ENCODE peak calls at places on chromosomes 13 and 19, in four cellular contexts. One of them, this sample, is unnamed.

GRCh38 chr19:34461375-34462100 is 20.0 kb upstream of the WTIP start:
- DNase-seq in stimulated activated CD4-positive, alpha-beta T cell treated with anti-CD3 and anti-CD28 coated beads, Interleukin-4, amount 100 ng/mL, for 48 hours: no peak
- DNase-seq in lung: no peak
- DNase-seq in heart left ventricle: no peak
- DNase-seq in this sample: no peak

GRCh38 chr19:51810228-51810627 is 15.3 kb downstream of the FPR3 start:
- DNase-seq in lung: no peak
- DNase-seq in heart left ventricle: no peak
- DNase-seq in stimulated activated CD4-positive, alpha-beta T cell treated with anti-CD3 and anti-CD28 coated beads, Interleukin-4, amount 100 ng/mL, for 48 hours: no peak
- DNase-seq in this sample: no peak

GRCh38 chr19:40862785-40863184 is 12.5 kb upstream of the CYP2A6 start:
- DNase-seq in stimulated activated CD4-positive, alpha-beta T cell treated with anti-CD3 and anti-CD28 coated beads, Interleukin-4, amount 100 ng/mL, for 48 hours: no peak
- DNase-seq in heart left ventricle: no peak
- DNase-seq in lung: no peak
- DNase-seq in this sample: no peak

GRCh38 chr19:35739275-35740107 is 2.8 kb downstream of the IGFLR1 start:
- DNase-seq in lung: no peak
- DNase-seq in stimulated activated CD4-positive, alpha-beta T cell treated with anti-CD3 and anti-CD28 coated beads, Interleukin-4, amount 100 ng/mL, for 48 hours: no peak
- DNase-seq in heart left ventricle: no peak
- DNase-seq in this sample: peak

GRCh38 chr13:111132948-111133347 is 17.8 kb downstream of the ARHGEF7 start:
- DNase-seq in heart left ventricle: no peak
- DNase-seq in lung: no peak
- DNase-seq in stimulated activated CD4-positive, alpha-beta T cell treated with anti-CD3 and anti-CD28 coated beads, Interleukin-4, amount 100 ng/mL, for 48 hours: no peak
- DNase-seq in this sample: no peak

GRCh38 chr19:39167461-39168257 is 29.1 kb upstream of the NCCRP1 start:
- DNase-seq in lung: peak
- DNase-seq in heart left ventricle: no peak
- DNase-seq in stimulated activated CD4-positive, alpha-beta T cell treated with anti-CD3 and anti-CD28 coated beads, Interleukin-4, amount 100 ng/mL, for 48 hours: no peak
- DNase-seq in this sample: no peak

GRCh38 chr13:44437356-44438233 is 64.0 kb downstream of the SERP2 start:
- DNase-seq in stimulated activated CD4-positive, alpha-beta T cell treated with anti-CD3 and anti-CD28 coated beads, Interleukin-4, amount 100 ng/mL, for 48 hours: no peak
- DNase-seq in lung: no peak
- DNase-seq in heart left ventricle: no peak
- DNase-seq in this sample: no peak

GRCh38 chr13:110552767-110553166 is 8.8 kb downstream of the RAB20 start:
- DNase-seq in heart left ventricle: no peak
- DNase-seq in stimulated activated CD4-positive, alpha-beta T cell treated with anti-CD3 and anti-CD28 coated beads, Interleukin-4, amount 100 ng/mL, for 48 hours: no peak
- DNase-seq in lung: no peak
- DNase-seq in this sample: no peak

GRCh38 chr13:76754414-76754813 is 131.8 kb downstream of the KCTD12 start:
- DNase-seq in stimulated activated CD4-positive, alpha-beta T cell treated with anti-CD3 and anti-CD28 coated beads, Interleukin-4, amount 100 ng/mL, for 48 hours: no peak
- DNase-seq in lung: no peak
- DNase-seq in heart left ventricle: peak
- DNase-seq in this sample: no peak

GRCh38 chr13:43572601-43573360 is 214.0 kb downstream of the ENOX1 start:
- DNase-seq in heart left ventricle: no peak
- DNase-seq in stimulated activated CD4-positive, alpha-beta T cell treated with anti-CD3 and anti-CD28 coated beads, Interleukin-4, amount 100 ng/mL, for 48 hours: no peak
- DNase-seq in lung: no peak
- DNase-seq in this sample: no peak

GRCh38 chr19:2239771-2240770 is 3.4 kb downstream of the SF3A2 start:
- DNase-seq in heart left ventricle: no peak
- DNase-seq in stimulated activated CD4-positive, alpha-beta T cell treated with anti-CD3 and anti-CD28 coated beads, Interleukin-4, amount 100 ng/mL, for 48 hours: no peak
- DNase-seq in lung: no peak
- DNase-seq in this sample: no peak

GRCh38 chr19:48210005-48210404 is 39.5 kb downstream of the ZSWIM9 start:
- DNase-seq in stimulated activated CD4-positive, alpha-beta T cell treated with anti-CD3 and anti-CD28 coated beads, Interleukin-4, amount 100 ng/mL, for 48 hours: no peak
- DNase-seq in heart left ventricle: no peak
- DNase-seq in lung: no peak
- DNase-seq in this sample: no peak

GRCh38 chr13:30864352-30865130 is 41.5 kb upstream of the MEDAG start:
- DNase-seq in lung: no peak
- DNase-seq in heart left ventricle: no peak
- DNase-seq in stimulated activated CD4-positive, alpha-beta T cell treated with anti-CD3 and anti-CD28 coated beads, Interleukin-4, amount 100 ng/mL, for 48 hours: no peak
- DNase-seq in this sample: peak

GRCh38 chr13:35881360-35881759 is 249.8 kb downstream of the DCLK1 start:
- DNase-seq in lung: peak
- DNase-seq in heart left ventricle: no peak
- DNase-seq in stimulated activated CD4-positive, alpha-beta T cell treated with anti-CD3 and anti-CD28 coated beads, Interleukin-4, amount 100 ng/mL, for 48 hours: no peak
- DNase-seq in this sample: no peak

GRCh38 chr19:45195764-45196163 is 17.2 kb downstream of the BLOC1S3 start:
- DNase-seq in stimulated activated CD4-positive, alpha-beta T cell treated with anti-CD3 and anti-CD28 coated beads, Interleukin-4, amount 100 ng/mL, for 48 hours: no peak
- DNase-seq in lung: no peak
- DNase-seq in heart left ventricle: no peak
- DNase-seq in this sample: no peak

GRCh38 chr19:42121666-42122069 is 10.6 kb downstream of the POU2F2 start:
- DNase-seq in lung: no peak
- DNase-seq in heart left ventricle: peak
- DNase-seq in stimulated activated CD4-positive, alpha-beta T cell treated with anti-CD3 and anti-CD28 coated beads, Interleukin-4, amount 100 ng/mL, for 48 hours: peak
- DNase-seq in this sample: no peak

GRCh38 chr19:41352609-41353465 is 885 bp downstream of the TGFB1 start:
- DNase-seq in lung: peak
- DNase-seq in stimulated activated CD4-positive, alpha-beta T cell treated with anti-CD3 and anti-CD28 coated beads, Interleukin-4, amount 100 ng/mL, for 48 hours: peak
- DNase-seq in heart left ventricle: peak
- DNase-seq in this sample: peak

GRCh38 chr13:48155850-48156249 is 60.9 kb upstream of the MED4 start:
- DNase-seq in lung: no peak
- DNase-seq in stimulated activated CD4-positive, alpha-beta T cell treated with anti-CD3 and anti-CD28 coated beads, Interleukin-4, amount 100 ng/mL, for 48 hours: no peak
- DNase-seq in heart left ventricle: no peak
- DNase-seq in this sample: no peak

GRCh38 chr19:24029941-24030636 is 56.9 kb upstream of the ZNF254 start:
- DNase-seq in heart left ventricle: no peak
- DNase-seq in lung: no peak
- DNase-seq in stimulated activated CD4-positive, alpha-beta T cell treated with anti-CD3 and anti-CD28 coated beads, Interleukin-4, amount 100 ng/mL, for 48 hours: no peak
- DNase-seq in this sample: no peak

GRCh38 chr13:95204231-95204765 is 97.0 kb downstream of the ABCC4 start:
- DNase-seq in lung: no peak
- DNase-seq in stimulated activated CD4-positive, alpha-beta T cell treated with anti-CD3 and anti-CD28 coated beads, Interleukin-4, amount 100 ng/mL, for 48 hours: no peak
- DNase-seq in heart left ventricle: no peak
- DNase-seq in this sample: no peak

GRCh38 chr19:3034845-3035541 is 5.9 kb upstream of the TLE2 start:
- DNase-seq in lung: peak
- DNase-seq in stimulated activated CD4-positive, alpha-beta T cell treated with anti-CD3 and anti-CD28 coated beads, Interleukin-4, amount 100 ng/mL, for 48 hours: peak
- DNase-seq in heart left ventricle: peak
- DNase-seq in this sample: no peak

GRCh38 chr13:44759723-44760360 is 183.7 kb upstream of the TSC22D1 start:
- DNase-seq in heart left ventricle: no peak
- DNase-seq in stimulated activated CD4-positive, alpha-beta T cell treated with anti-CD3 and anti-CD28 coated beads, Interleukin-4, amount 100 ng/mL, for 48 hours: no peak
- DNase-seq in lung: no peak
- DNase-seq in this sample: no peak

GRCh38 chr13:102395174-102395573 is 6.7 kb downstream of the FGF14 start:
- DNase-seq in stimulated activated CD4-positive, alpha-beta T cell treated with anti-CD3 and anti-CD28 coated beads, Interleukin-4, amount 100 ng/mL, for 48 hours: no peak
- DNase-seq in lung: no peak
- DNase-seq in heart left ventricle: no peak
- DNase-seq in this sample: no peak

GRCh38 chr13:74197686-74198085 is 63.5 kb upstream of the KLF12 start:
- DNase-seq in heart left ventricle: no peak
- DNase-seq in lung: no peak
- DNase-seq in stimulated activated CD4-positive, alpha-beta T cell treated with anti-CD3 and anti-CD28 coated beads, Interleukin-4, amount 100 ng/mL, for 48 hours: no peak
- DNase-seq in this sample: no peak

GRCh38 chr19:2561895-2562294 is 86.0 kb downstream of the GADD45B start:
- DNase-seq in heart left ventricle: no peak
- DNase-seq in stimulated activated CD4-positive, alpha-beta T cell treated with anti-CD3 and anti-CD28 coated beads, Interleukin-4, amount 100 ng/mL, for 48 hours: peak
- DNase-seq in lung: no peak
- DNase-seq in this sample: no peak

GRCh38 chr13:106533101-106533939 is 2.1 kb downstream of the EFNB2 start:
- DNase-seq in stimulated activated CD4-positive, alpha-beta T cell treated with anti-CD3 and anti-CD28 coated beads, Interleukin-4, amount 100 ng/mL, for 48 hours: peak
- DNase-seq in heart left ventricle: peak
- DNase-seq in lung: peak
- DNase-seq in this sample: peak

GRCh38 chr19:2372076-2372612 is 12.1 kb downstream of the TMPRSS9 start:
- DNase-seq in heart left ventricle: no peak
- DNase-seq in lung: no peak
- DNase-seq in stimulated activated CD4-positive, alpha-beta T cell treated with anti-CD3 and anti-CD28 coated beads, Interleukin-4, amount 100 ng/mL, for 48 hours: no peak
- DNase-seq in this sample: no peak

GRCh38 chr19:18086590-18087138 is at the start of gene IL12RB1:
- DNase-seq in heart left ventricle: no peak
- DNase-seq in stimulated activated CD4-positive, alpha-beta T cell treated with anti-CD3 and anti-CD28 coated beads, Interleukin-4, amount 100 ng/mL, for 48 hours: no peak
- DNase-seq in lung: no peak
- DNase-seq in this sample: no peak

GRCh38 chr19:1057185-1057857 is 9.6 kb upstream of the ARHGAP45 start:
- DNase-seq in lung: no peak
- DNase-seq in stimulated activated CD4-positive, alpha-beta T cell treated with anti-CD3 and anti-CD28 coated beads, Interleukin-4, amount 100 ng/mL, for 48 hours: no peak
- DNase-seq in heart left ventricle: no peak
- DNase-seq in this sample: no peak

GRCh38 chr13:37106642-37107041 is 1.2 kb upstream of the CSNK1A1L start:
- DNase-seq in lung: no peak
- DNase-seq in heart left ventricle: no peak
- DNase-seq in stimulated activated CD4-positive, alpha-beta T cell treated with anti-CD3 and anti-CD28 coated beads, Interleukin-4, amount 100 ng/mL, for 48 hours: no peak
- DNase-seq in this sample: no peak

This sample was measured in ovary.